ENCODE peak calls at places on chromosomes 7 and 10, in four cellular contexts. G is neural progenitor cell, W is heart right ventricle, M is Peyer's patch. C is an unnamed sample.

GRCh38 chr7:30789334-30789711 is 18.1 kb downstream of the MINDY4 start:
- DNase-seq in W (no peak), M (no peak), G (no peak), C (no peak)

GRCh38 chr10:43793714-43794113 is 145.0 kb upstream of the ZNF32 start:
- DNase-seq in W (no peak), G (no peak), M (no peak), C (no peak)

GRCh38 chr7:92135100-92135429 is 788 bp upstream of the CYP51A1 start:
- DNase-seq in W (peak; percentile 12), M (peak; percentile 56), G (peak; percentile 59), C (no peak)

GRCh38 chr10:75910032-75910431 is 478.6 kb downstream of the LRMDA start:
- DNase-seq in M (no peak), W (no peak), G (no peak), C (no peak)

GRCh38 chr7:20395094-20395493 is 64.4 kb downstream of the ITGB8 start:
- DNase-seq in W (no peak), M (no peak), G (no peak), C (no peak)

GRCh38 chr7:137953043-137953691 is 48.7 kb downstream of the CREB3L2 start:
- DNase-seq in G (peak; percentile 58), W (no peak), M (no peak), C (no peak)

GRCh38 chr7:95472521-95473160 is 13.1 kb upstream of the ASB4 start:
- DNase-seq in W (no peak), G (peak; percentile 19), M (no peak), C (no peak)

GRCh38 chr10:107749235-107749634 is 584.7 kb upstream of the SORCS1 start:
- DNase-seq in M (no peak), G (no peak), W (no peak), C (no peak)

GRCh38 chr10:76341740-76342139 is 910.3 kb downstream of the LRMDA start:
- DNase-seq in G (no peak), M (no peak), W (no peak), C (no peak)

GRCh38 chr10:43573250-43574034 is 974 bp downstream of the ZNF239 start:
- DNase-seq in M (no peak), W (no peak), G (peak; percentile 11), C (no peak)

GRCh38 chr10:92573091-92573797 is 649 bp downstream of the IDE start:
- DNase-seq in M (peak; percentile 52), W (peak; percentile 5), G (peak; percentile 57), C (no peak)

GRCh38 chr10:128484041-128484440 is 357.8 kb upstream of the MKI67 start:
- DNase-seq in G (no peak), M (no peak), W (no peak), C (no peak)

GRCh38 chr10:27822286-27822685 is 76.7 kb upstream of the MKX start:
- DNase-seq in M (no peak), W (no peak), G (no peak), C (no peak)

GRCh38 chr7:54964136-54964535 is 54.7 kb upstream of the EGFR start:
- DNase-seq in M (no peak), W (no peak), G (no peak), C (no peak)

GRCh38 chr7:4072161-4072925 is 609.8 kb upstream of the FOXK1 start:
- DNase-seq in W (no peak), M (no peak), G (no peak), C (no peak)

GRCh38 chr10:69344591-69345244 is 66.4 kb downstream of the HK1 start:
- DNase-seq in G (no peak), W (no peak), M (no peak), C (no peak)

GRCh38 chr10:98301664-98302319 is 33.8 kb upstream of the LOXL4 start:
- DNase-seq in M (no peak), W (no peak), G (no peak), C (no peak)

GRCh38 chr10:27481486-27481885 is 22.6 kb upstream of the RAB18 start:
- DNase-seq in M (no peak), W (no peak), G (no peak), C (no peak)

GRCh38 chr10:123642697-123643096 is 23.5 kb upstream of the GPR26 start:
- DNase-seq in M (no peak), W (no peak), G (no peak), C (no peak)

GRCh38 chr10:103534621-103535498 is 41.4 kb downstream of the NEURL1 start:
- DNase-seq in G (no peak), M (peak; percentile 14), W (no peak), C (peak; percentile 23)

GRCh38 chr10:24433705-24434104 is 224.8 kb downstream of the KIAA1217 start:
- DNase-seq in W (no peak), G (no peak), M (no peak), C (no peak)

GRCh38 chr10:24437302-24437701 is 228.4 kb downstream of the KIAA1217 start:
- DNase-seq in G (no peak), W (no peak), M (no peak), C (no peak)

GRCh38 chr10:24434961-24435360 is 226.0 kb downstream of the KIAA1217 start:
- DNase-seq in G (no peak), W (no peak), M (no peak), C (no peak)

GRCh38 chr10:24432478-24433416 is 223.8 kb downstream of the KIAA1217 start:
- DNase-seq in W (no peak), M (no peak), G (no peak), C (no peak)

GRCh38 chr10:24435374-24435773 is 226.4 kb downstream of the KIAA1217 start:
- DNase-seq in M (no peak), W (no peak), G (no peak), C (no peak)
- H3K27ac ChIP-seq in M (no peak overlapping the region), W (no peak overlapping the region), G (no peak overlapping the region), C (no peak overlapping the region)

GRCh38 chr10:129966831-129967578 is 2.9 kb upstream of the EBF3 start:
- DNase-seq in G (peak; percentile 76), W (no peak), M (no peak), C (no peak)
- H3K4me3 ChIP-seq in G (peak overlapping the region; percentile 26), W (no peak overlapping the region), M (no peak overlapping the region), C (no peak overlapping the region)

DNA sequence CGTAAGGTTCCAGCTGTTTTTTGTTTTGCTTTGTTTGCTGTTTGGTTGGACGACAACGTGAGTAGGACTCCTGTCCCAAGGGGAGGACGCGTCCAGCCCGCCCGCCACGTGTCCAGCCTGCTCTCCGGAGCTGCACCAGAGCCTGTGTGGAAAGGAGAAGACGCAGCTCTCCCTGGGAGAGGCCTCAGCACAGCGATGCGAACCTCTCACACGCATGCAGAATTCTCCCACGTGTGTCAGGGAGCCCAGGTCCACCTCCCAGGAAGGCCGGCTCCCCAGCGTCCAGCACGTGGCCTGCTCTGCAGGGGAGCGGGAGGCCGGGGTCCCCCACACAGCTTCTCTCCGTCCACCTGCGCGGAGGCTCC is 36.4 kb upstream of the DNAJB6 start:
- DNase-seq in M (no peak), G (no peak), W (no peak), C (no peak)
- H3K27ac ChIP-seq in M (no peak overlapping the region), G (no peak overlapping the region), W (no peak overlapping the region), C (no peak overlapping the region)

DNA sequence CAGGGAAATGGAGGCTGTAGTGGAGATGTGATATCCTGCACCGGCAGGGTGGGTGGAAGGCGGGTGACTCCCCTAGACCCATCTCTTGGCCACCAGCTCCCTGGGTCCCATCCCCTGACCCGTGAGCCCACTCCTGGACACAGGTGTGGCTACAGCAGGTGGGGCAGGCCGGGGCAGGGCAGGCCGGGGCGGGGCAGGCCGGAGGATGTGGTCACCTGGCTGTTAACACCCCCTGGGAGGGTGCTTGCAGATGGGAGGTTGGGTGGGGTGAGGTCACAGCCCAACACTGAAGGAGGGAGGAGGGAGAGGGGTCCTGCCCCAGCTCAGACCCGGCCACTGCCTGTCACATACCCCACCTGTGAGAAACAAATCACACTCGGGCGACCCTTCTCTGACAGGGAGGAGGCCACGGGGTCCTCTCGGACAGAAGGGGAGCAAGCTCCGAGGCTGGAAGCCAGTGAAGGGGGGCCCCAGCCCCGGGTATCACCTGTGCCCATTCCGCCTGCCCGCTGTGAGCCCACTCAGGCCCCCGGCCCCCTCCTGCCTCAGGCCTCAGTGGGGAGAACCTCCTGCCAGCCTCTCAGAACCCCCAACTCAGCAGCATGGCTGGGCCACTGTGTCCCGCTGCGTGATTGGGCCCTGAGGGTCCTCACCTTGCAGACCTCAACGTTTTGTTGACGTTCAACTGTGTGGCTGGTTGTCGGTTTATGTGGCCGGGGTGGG is 74.0 kb downstream of the MICALL2 start:
- DNase-seq in W (no peak), M (no peak), G (no peak), C (no peak)
- H3K4me3 ChIP-seq in W (no peak overlapping the region), M (no peak overlapping the region), G (no peak overlapping the region), C (no peak overlapping the region)

GRCh38 chr7:113083834-113084498 is 2.7 kb downstream of the GPR85 start:
- DNase-seq in W (no peak), M (no peak), G (no peak), C (no peak)
- H3K27ac ChIP-seq in W (no peak overlapping the region), M (no peak overlapping the region), G (peak overlapping the region; percentile 51), C (no peak overlapping the region)

GRCh38 chr7:135181261-135181928 is 10.9 kb upstream of the CYREN start:
- DNase-seq in M (no peak), G (no peak), W (no peak), C (no peak)
- H3K4me3 ChIP-seq in M (no peak overlapping the region), G (no peak overlapping the region), W (no peak overlapping the region), C (no peak overlapping the region)

GRCh38 chr7:48360574-48360973 is 189.3 kb downstream of the ABCA13 start:
- DNase-seq in W (no peak), G (no peak), M (no peak), C (no peak)

GRCh38 chr7:48363174-48363573 is 191.9 kb downstream of the ABCA13 start:
- DNase-seq in M (no peak), W (no peak), G (no peak), C (no peak)

GRCh38 chr7:48365010-48365409 is 193.8 kb downstream of the ABCA13 start:
- DNase-seq in M (no peak), G (no peak), W (no peak), C (no peak)

DNA sequence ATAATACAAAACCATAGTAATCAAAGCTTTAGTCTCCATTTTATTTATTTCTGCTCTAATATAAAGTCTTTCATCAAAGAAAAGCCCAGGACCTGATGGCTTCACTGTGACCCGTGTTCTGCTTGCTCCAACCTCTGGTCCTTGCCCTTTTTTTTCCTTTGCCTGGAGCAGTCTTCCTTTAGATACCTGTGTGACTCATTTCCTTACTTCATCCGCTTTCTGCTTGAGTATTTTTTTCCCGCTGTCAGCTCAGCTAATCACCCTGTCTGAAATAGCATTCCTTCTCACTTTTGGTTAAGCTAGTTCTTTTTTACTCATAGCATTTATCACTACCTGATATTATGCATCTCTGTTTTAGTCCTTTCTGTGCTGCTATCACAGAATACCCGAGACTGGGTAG is 194.8 kb downstream of the ABCA13 start:
- DNase-seq in G (no peak), M (no peak), W (no peak), C (no peak)
- H3K27ac ChIP-seq in G (no peak overlapping the region), M (no peak overlapping the region), W (no peak overlapping the region), C (no peak overlapping the region)

DNA sequence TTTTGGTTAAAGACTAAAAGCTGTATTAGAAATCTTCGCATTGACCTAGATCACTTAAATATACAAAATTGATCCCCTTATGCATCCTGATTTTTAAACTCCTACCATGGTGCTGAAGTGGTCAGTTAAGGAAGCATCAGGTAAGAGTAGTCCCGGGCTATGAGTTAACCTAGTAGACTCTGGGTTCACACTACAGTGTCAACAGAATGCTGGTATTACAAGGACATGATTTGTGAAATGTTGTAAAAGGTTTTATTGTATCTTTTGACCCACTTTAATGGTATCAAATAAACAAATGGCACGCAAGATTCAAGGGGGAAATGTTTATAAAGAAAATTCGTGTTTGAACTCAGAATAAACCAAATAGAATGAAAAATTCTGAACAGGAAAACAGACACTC is 36.8 kb downstream of the RTKN2 start:
- DNase-seq in W (no peak), G (no peak), M (no peak), C (no peak)
- H3K4me3 ChIP-seq in W (no peak overlapping the region), G (no peak overlapping the region), M (no peak overlapping the region), C (no peak overlapping the region)